ENCODE peak calls at places on chromosomes 13 and 19, in five cellular contexts. Q is ELR; R is NCI-H187 treated with DMSO at 0.1 percent for 48 hours; B is Calu3; I is stimulated activated CD4-positive, alpha-beta T cell treated with anti-CD3 and anti-CD28 coated beads, Interleukin-12 subunit alpha, Interleukin-12 subunit beta, amount 100 ng/mL, for 48 hours. H is an unnamed sample.

GRCh38 chr19:13103585-13103923 is 896 bp upstream of the LYL1 start:
- DNase-seq in B (no peak), R (no peak), I (no peak), Q (no peak), H (peak; percentile 70)

GRCh38 chr13:99558570-99559180 is 57.4 kb downstream of the TM9SF2 start:
- DNase-seq in B (no peak), Q (no peak), R (no peak), I (no peak), H (no peak)

GRCh38 chr13:80141114-80141849 is 199.6 kb downstream of the SPRY2 start:
- DNase-seq in I (no peak), R (no peak), B (no peak), Q (no peak), H (no peak)

GRCh38 chr19:812049-812816 is 9.5 kb downstream of the PLPPR3 start:
- DNase-seq in B (no peak), R (no peak), I (no peak), Q (no peak), H (no peak)

GRCh38 chr13:32983058-32983457 is 33.2 kb upstream of the KL start:
- DNase-seq in I (no peak), B (no peak), Q (no peak), R (no peak), H (no peak)

GRCh38 chr19:51271015-51271600 is 20.2 kb downstream of the SIGLECL1 start:
- DNase-seq in I (no peak), Q (no peak), R (no peak), B (no peak), H (no peak)

GRCh38 chr13:46184277-46184699 is 2.3 kb upstream of the LCP1 start:
- DNase-seq in I (peak; percentile 65), R (no peak), B (peak; percentile 17), Q (peak; percentile 52), H (no peak)

GRCh38 chr19:15181394-15181793 is 19.4 kb downstream of the NOTCH3 start:
- DNase-seq in I (no peak), Q (no peak), R (no peak), B (no peak), H (no peak)

GRCh38 chr19:16571283-16571682 is 932 bp downstream of the SLC35E1 start:
- DNase-seq in B (no peak), Q (peak; percentile 57), I (no peak), R (no peak), H (no peak)

GRCh38 chr19:10013834-10014618 is 743 bp downstream of the RDH8 start:
- DNase-seq in Q (no peak), R (no peak), I (no peak), B (no peak), H (no peak)

GRCh38 chr13:94343243-94343585 is 136.3 kb downstream of the DCT start:
- DNase-seq in B (no peak), Q (no peak), R (no peak), I (no peak), H (no peak)

GRCh38 chr13:23488442-23488841 is 54.9 kb upstream of the SACS start:
- DNase-seq in Q (peak; percentile 61), B (no peak), R (no peak), I (no peak), H (no peak)

GRCh38 chr13:40259899-40260298 is 406.5 kb downstream of the FOXO1 start:
- DNase-seq in I (no peak), R (no peak), Q (no peak), B (no peak), H (no peak)

GRCh38 chr13:50907781-50908180 is 1.8 kb upstream of the RNASEH2B start:
- DNase-seq in I (no peak), Q (no peak), R (no peak), B (no peak), H (no peak)

GRCh38 chr13:112619730-112620639 is 32.0 kb upstream of the TUBGCP3 start:
- DNase-seq in B (no peak), I (no peak), Q (peak; percentile 19), R (peak; percentile 95), H (no peak)

GRCh38 chr19:31641591-31641990 is 292.4 kb upstream of the TSHZ3 start:
- DNase-seq in Q (no peak), I (no peak), R (no peak), B (no peak), H (no peak)

GRCh38 chr13:19888799-19889198 is 25.4 kb upstream of the ZMYM5 start:
- DNase-seq in B (no peak), R (no peak), Q (peak; percentile 41), I (no peak), H (no peak)

GRCh38 chr19:55459551-55459949 is 1.9 kb downstream of the ISOC2 start:
- DNase-seq in B (no peak), R (no peak), Q (no peak), I (no peak), H (no peak)

GRCh38 chr19:17246681-17247425 is 1.1 kb upstream of the NR2F6 start:
- DNase-seq in Q (peak; percentile 42), R (no peak), B (no peak), I (no peak), H (no peak)

GRCh38 chr13:33610471-33611015 is 207.4 kb upstream of the RFC3 start:
- DNase-seq in R (no peak), I (peak; percentile 60), B (no peak), Q (no peak), H (no peak)

GRCh38 chr13:46160474-46161066 is 21.4 kb downstream of the LCP1 start:
- DNase-seq in I (no peak), B (peak; percentile 18), Q (peak; percentile 65), R (peak; percentile 10), H (no peak)

GRCh38 chr19:5142725-5143097 is 173.8 kb downstream of the KDM4B start:
- DNase-seq in B (no peak), I (no peak), Q (no peak), R (no peak), H (no peak)

GRCh38 chr13:30466841-30467252 is 1.1 kb upstream of the HMGB1 start:
- DNase-seq in Q (peak; percentile 41), I (no peak), R (no peak), B (no peak), H (no peak)

GRCh38 chr13:23899555-23899954 is 2.3 kb upstream of the C1QTNF9B start:
- DNase-seq in I (peak; percentile 17), B (peak; percentile 33), R (no peak), Q (peak; percentile 61), H (no peak)

GRCh38 chr13:24271611-24272451 is 37.5 kb upstream of the C1QTNF9 start:
- DNase-seq in Q (peak; percentile 4), B (peak; percentile 18), I (no peak), R (no peak), H (no peak)

GRCh38 chr13:110294146-110294545 is 12.8 kb downstream of the COL4A1 start:
- DNase-seq in I (no peak), B (no peak), Q (no peak), R (no peak), H (no peak)

GRCh38 chr19:39430675-39431593 is 4.8 kb downstream of the RPS16 start:
- DNase-seq in I (peak; percentile 70), B (peak; percentile 87), R (no peak), Q (peak; percentile 99), H (no peak)

GRCh38 chr13:51728275-51728673 is 75.7 kb downstream of the DHRS12 start:
- DNase-seq in R (no peak), B (no peak), I (no peak), Q (peak; percentile 38), H (no peak)

GRCh38 chr13:23963947-23964346 is 66.6 kb upstream of the C1QTNF9B start:
- DNase-seq in Q (peak; percentile 48), I (no peak), B (no peak), R (no peak), H (no peak)

GRCh38 chr13:72061613-72062012 is 194.6 kb upstream of the DACH1 start:
- DNase-seq in Q (no peak), R (no peak), I (no peak), B (no peak), H (no peak)

GRCh38 chr13:45615501-45616101 is at the start of gene ERICH6B:
- DNase-seq in B (no peak), R (peak; percentile 31), Q (peak; percentile 39), I (no peak), H (no peak)

GRCh38 chr13:101649490-101650126 is 197.1 kb downstream of the ITGBL1 start:
- DNase-seq in R (no peak), Q (peak; percentile 90), I (no peak), B (no peak), H (no peak)

GRCh38 chr13:21034602-21035190 is 26.7 kb downstream of the LATS2 start:
- DNase-seq in B (peak; percentile 49), Q (no peak), R (no peak), I (no peak), H (no peak)

GRCh38 chr19:35436477-35437141 is 11.4 kb upstream of the FFAR2 start:
- DNase-seq in I (no peak), Q (peak; percentile 13), B (peak; percentile 23), R (no peak), H (no peak)

GRCh38 chr13:110127986-110128511 is 178.9 kb downstream of the COL4A1 start:
- DNase-seq in Q (peak; percentile 78), R (no peak), B (no peak), I (no peak), H (no peak)

GRCh38 chr13:109859898-109860297 is 73.5 kb upstream of the IRS2 start:
- DNase-seq in Q (no peak), R (no peak), I (no peak), B (no peak), H (no peak)

H was measured in CMK.